ENCODE peak calls at places on chromosomes 1 and 21, in four cellular contexts. One of them, this sample, is unnamed.

GRCh38 chr1:149884433-149885363 is 14.7 kb upstream of the BOLA1 start:
- DNase-seq in H1: no peak
- DNase-seq in A549: peak
- DNase-seq in K562: peak
- DNase-seq in this sample: no peak

GRCh38 chr1:1123581-1124507 is 8.0 kb upstream of the C1orf159 start:
- DNase-seq in H1: no peak
- DNase-seq in K562: no peak
- DNase-seq in A549: no peak
- DNase-seq in this sample: no peak

GRCh38 chr1:6112690-6113005 is 67.0 kb downstream of the KCNAB2 start:
- DNase-seq in A549: no peak
- DNase-seq in K562: no peak
- DNase-seq in H1: no peak
- DNase-seq in this sample: no peak

GRCh38 chr1:21261551-21262281 is 28.5 kb downstream of the ECE1 start:
- DNase-seq in A549: peak
- DNase-seq in K562: peak
- DNase-seq in H1: no peak
- DNase-seq in this sample: no peak

GRCh38 chr1:98468111-98468717 is 193.3 kb upstream of the SNX7 start:
- DNase-seq in K562: no peak
- DNase-seq in A549: peak
- DNase-seq in H1: no peak
- DNase-seq in this sample: peak

GRCh38 chr1:212814548-212814947 is 22.9 kb downstream of the TATDN3 start:
- DNase-seq in H1: no peak
- DNase-seq in A549: no peak
- DNase-seq in K562: no peak
- DNase-seq in this sample: no peak

GRCh38 chr1:230191079-230191478 is 124.0 kb downstream of the GALNT2 start:
- DNase-seq in K562: no peak
- DNase-seq in A549: no peak
- DNase-seq in H1: no peak
- DNase-seq in this sample: no peak

GRCh38 chr1:26203642-26204318 is 13.4 kb downstream of the CATSPER4 start:
- DNase-seq in A549: no peak
- DNase-seq in K562: no peak
- DNase-seq in H1: no peak
- DNase-seq in this sample: no peak

GRCh38 chr1:93255222-93256079 is 74.9 kb downstream of the CCDC18 start:
- DNase-seq in A549: no peak
- DNase-seq in K562: no peak
- DNase-seq in H1: no peak
- DNase-seq in this sample: no peak

GRCh38 chr21:43731891-43732711 is 13.2 kb downstream of the PDXK start:
- DNase-seq in H1: no peak
- DNase-seq in K562: no peak
- DNase-seq in A549: no peak
- DNase-seq in this sample: no peak

GRCh38 chr1:172882791-172883386 is 167.9 kb downstream of the TNFSF18 start:
- DNase-seq in K562: no peak
- DNase-seq in H1: no peak
- DNase-seq in A549: no peak
- DNase-seq in this sample: no peak

GRCh38 chr1:66288048-66288447 is 245.9 kb upstream of the SGIP1 start:
- DNase-seq in H1: no peak
- DNase-seq in K562: no peak
- DNase-seq in A549: no peak
- DNase-seq in this sample: no peak

GRCh38 chr21:35481005-35481404 is 431.9 kb upstream of the RUNX1 start:
- DNase-seq in H1: no peak
- DNase-seq in K562: no peak
- DNase-seq in A549: no peak
- DNase-seq in this sample: no peak

GRCh38 chr1:20867062-20867461 is 80.0 kb upstream of the HP1BP3 start:
- DNase-seq in H1: no peak
- DNase-seq in K562: no peak
- DNase-seq in A549: no peak
- DNase-seq in this sample: no peak

GRCh38 chr21:45220106-45220505 is 67.6 kb downstream of the POFUT2 start:
- DNase-seq in K562: no peak
- DNase-seq in A549: no peak
- DNase-seq in H1: no peak
- DNase-seq in this sample: no peak
- H3K4me2 ChIP-seq in K562: no peak
- H3K4me2 ChIP-seq in A549: no peak
- H3K4me2 ChIP-seq in H1: no peak
- H3K4me2 ChIP-seq in this sample: no peak

GRCh38 chr1:46489169-46489637 is 433 bp upstream of the DMBX1 start:
- DNase-seq in H1: no peak
- DNase-seq in A549: no peak
- DNase-seq in K562: peak
- DNase-seq in this sample: no peak
- TF ChIP-seq RNF2 in H1: no peak
- TF ChIP-seq RNF2 in A549: no peak
- TF ChIP-seq RNF2 in K562: no peak
- TF ChIP-seq RNF2 in this sample: no peak

DNA sequence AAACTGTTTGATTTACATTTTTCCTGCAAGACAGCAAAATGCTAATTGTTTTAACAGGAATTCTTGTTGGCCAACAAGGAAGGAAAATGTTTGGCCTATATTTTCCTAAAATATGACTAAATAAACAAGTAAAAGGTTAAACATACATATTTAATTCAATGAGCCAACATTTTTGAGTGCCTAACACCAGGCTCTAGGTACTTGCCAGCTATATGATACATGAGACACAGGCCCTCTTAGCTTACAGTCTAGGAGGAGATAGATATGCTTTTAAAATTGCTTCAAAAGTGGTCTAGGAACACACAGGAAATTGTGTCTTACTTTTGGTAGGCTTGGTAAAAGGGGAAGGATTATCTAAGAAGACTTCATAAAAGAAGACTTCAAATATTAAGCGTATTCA is 50.9 kb downstream of the PIGK start:
- DNase-seq in A549: no peak
- DNase-seq in H1: no peak
- DNase-seq in K562: no peak
- DNase-seq in this sample: no peak
- H3K4me2 ChIP-seq in A549: no peak
- H3K4me2 ChIP-seq in H1: no peak
- H3K4me2 ChIP-seq in K562: no peak
- H3K4me2 ChIP-seq in this sample: no peak

DNA sequence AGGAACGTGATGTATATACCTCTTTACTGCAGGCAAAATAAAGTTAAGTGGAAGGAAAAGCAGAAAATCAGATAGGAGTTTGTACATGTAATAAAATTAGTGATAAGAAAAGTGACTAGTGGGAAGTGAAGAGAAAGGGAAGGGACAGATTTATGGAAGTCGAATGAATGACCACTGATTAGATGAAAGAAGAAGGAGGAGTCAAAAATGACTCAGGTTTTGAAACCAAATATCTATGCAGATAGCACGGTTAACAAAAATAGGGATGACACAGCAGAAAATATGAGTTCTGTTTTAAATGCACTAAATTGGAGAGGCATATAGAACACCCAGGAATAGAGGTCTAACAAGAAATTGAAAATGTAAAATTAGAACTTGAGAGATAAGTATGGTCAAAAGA is 128.0 kb downstream of the HMCN1 start:
- DNase-seq in H1: no peak
- DNase-seq in K562: no peak
- DNase-seq in A549: peak
- DNase-seq in this sample: no peak
- TF ChIP-seq RNF2 in H1: no peak
- TF ChIP-seq RNF2 in K562: no peak
- TF ChIP-seq RNF2 in A549: no peak
- TF ChIP-seq RNF2 in this sample: no peak

This sample was measured in HepG2.